ENCODE peak calls at places on chromosomes 4 and X, in eight cellular contexts. A is H1, F is transverse colon, D is K562, S is sigmoid colon, U is stomach, T is SK-N-SH, C is esophagus muscularis mucosa. K is an unnamed sample.

GRCh38 chrX:45602151-45602550 is 401.5 kb upstream of the DIPK2B start:
- DNase-seq in A (no peak), D (no peak), F (no peak), S (no peak), T (no peak), U (no peak), C (no peak), K (no peak)

GRCh38 chr4:2085496-2085901 is 26.4 kb downstream of the NAT8L start:
- DNase-seq in T (no peak), A (no peak), C (no peak), D (no peak), U (peak; percentile 59), F (peak; percentile 2), S (peak; percentile 54), K (peak; percentile 30)

GRCh38 chrX:68332156-68332823 is 101.0 kb downstream of the OPHN1 start:
- DNase-seq in T (no peak), A (no peak), F (no peak), C (no peak), S (no peak), U (no peak), D (no peak), K (no peak)

GRCh38 chr4:88991746-88992145 is 65.2 kb downstream of the FAM13A start:
- DNase-seq in U (no peak), S (no peak), F (no peak), D (no peak), C (no peak), T (no peak), A (no peak), K (no peak)

GRCh38 chrX:110051559-110051958 is 48.6 kb downstream of the TMEM164 start:
- DNase-seq in A (no peak), U (no peak), C (no peak), D (no peak), T (no peak), S (no peak), F (no peak), K (no peak)

GRCh38 chrX:38807873-38808272 is 6.6 kb downstream of the MID1IP1 start:
- DNase-seq in A (no peak), D (no peak), F (no peak), C (no peak), T (no peak), S (no peak), U (no peak), K (no peak)

GRCh38 chr4:84496356-84497219 is 2.5 kb downstream of the NKX6-1 start:
- DNase-seq in F (no peak), D (no peak), T (peak; percentile 42), A (no peak), S (no peak), C (no peak), U (no peak), K (no peak)

GRCh38 chr4:157444014-157444413 is 223.5 kb downstream of the GRIA2 start:
- DNase-seq in A (no peak), D (no peak), C (no peak), T (no peak), S (no peak), U (no peak), F (no peak), K (no peak)

GRCh38 chrX:92247076-92247475 is 467.9 kb downstream of the PCDH11X start:
- DNase-seq in S (no peak), F (no peak), C (no peak), D (no peak), T (no peak), U (no peak), A (no peak), K (no peak)

GRCh38 chr4:37892641-37893040 is 1.8 kb downstream of the TBC1D1 start:
- DNase-seq in C (no peak), A (no peak), U (no peak), D (no peak), F (peak; percentile 38), S (no peak), T (no peak), K (no peak)

GRCh38 chr4:156193800-156194199 is 240.1 kb upstream of the CTSO start:
- DNase-seq in D (no peak), A (no peak), C (no peak), T (no peak), S (peak; percentile 79), F (peak; percentile 18), U (no peak), K (no peak)

GRCh38 chr4:109969909-109970308 is 57.2 kb downstream of the EGF start:
- DNase-seq in C (no peak), A (no peak), U (no peak), D (no peak), S (no peak), T (no peak), F (no peak), K (no peak)

GRCh38 chrX:110678591-110678990 is 117.0 kb downstream of the CHRDL1 start:
- DNase-seq in T (no peak), D (no peak), A (no peak), S (no peak), F (no peak), C (no peak), U (no peak), K (no peak)

GRCh38 chr4:6956434-6957147 is 47.0 kb downstream of the TBC1D14 start:
- DNase-seq in A (no peak), S (no peak), F (no peak), T (no peak), U (peak; percentile 29), D (no peak), C (no peak), K (peak; percentile 55)

GRCh38 chrX:130024127-130024526 is 41.7 kb downstream of the BCORL1 start:
- DNase-seq in F (peak; percentile 84), U (peak; percentile 75), D (peak; percentile 91), C (peak; percentile 92), S (peak; percentile 86), A (peak; percentile 56), T (peak; percentile 44), K (peak; percentile 86)

GRCh38 chr4:124484940-124485339 is 227.6 kb downstream of the ANKRD50 start:
- DNase-seq in U (no peak), A (no peak), T (no peak), C (no peak), F (no peak), S (no peak), D (no peak), K (no peak)

GRCh38 chr4:100289530-100289888 is 99.2 kb upstream of the DDIT4L start:
- DNase-seq in U (no peak), A (no peak), T (no peak), F (no peak), S (no peak), D (no peak), C (no peak), K (no peak)

GRCh38 chr4:71941001-71941400 is 90.8 kb upstream of the NPFFR2 start:
- DNase-seq in F (peak; percentile 8), U (peak; percentile 32), C (no peak), T (peak; percentile 17), S (no peak), D (peak; percentile 13), A (peak; percentile 7), K (no peak)

GRCh38 chr4:104942990-104943758 is 203.5 kb upstream of the TET2 start:
- DNase-seq in F (no peak), S (no peak), A (no peak), U (no peak), T (no peak), C (no peak), D (no peak), K (no peak)

GRCh38 chrX:18874560-18875255 is 109.2 kb downstream of the PHKA2 start:
- DNase-seq in C (no peak), U (no peak), D (no peak), S (no peak), F (no peak), A (no peak), T (no peak), K (no peak)

GRCh38 chrX:1294301-1295067 is 25.9 kb downstream of the CSF2RA start:
- DNase-seq in D (no peak), C (no peak), A (no peak), F (no peak), U (no peak), T (no peak), S (no peak), K (no peak)

DNA sequence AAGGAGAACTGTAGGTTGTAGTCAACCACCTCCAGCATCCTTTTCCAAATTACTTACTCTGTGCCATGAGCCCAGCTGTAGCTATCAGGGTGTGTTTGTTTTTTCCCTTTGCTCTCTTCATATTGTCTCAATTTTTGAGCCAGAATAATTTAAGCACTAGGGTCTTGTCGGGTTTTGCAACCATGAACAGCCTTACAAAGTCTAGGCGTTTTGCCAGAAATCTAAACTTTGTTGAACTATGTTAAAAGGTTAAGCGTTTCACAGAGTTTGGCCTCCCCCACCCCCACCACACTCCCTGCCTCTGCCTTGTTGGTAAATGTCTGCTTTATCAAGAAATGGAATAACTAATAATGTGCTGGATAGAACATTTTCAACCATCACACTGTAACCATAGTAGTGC is 190.6 kb upstream of the TTC29 start:
- DNase-seq in U (no peak), S (no peak), A (no peak), D (no peak), F (no peak), C (no peak), T (no peak), K (no peak)
- TF ChIP-seq EP300 in U (no peak), S (no peak), A (no peak), D (no peak), F (no peak), C (no peak), T (no peak), K (no peak)

GRCh38 chr4:35725131-35725530 is 519.2 kb downstream of the ARAP2 start:
- DNase-seq in T (peak; percentile 2), U (no peak), D (no peak), A (peak; percentile 1), C (no peak), S (no peak), F (no peak), K (no peak)
- TF ChIP-seq CTCF in T (peak; percentile 35), U (no peak), D (no peak), A (peak; percentile 30), C (no peak), S (no peak), F (no peak), K (no peak)

DNA sequence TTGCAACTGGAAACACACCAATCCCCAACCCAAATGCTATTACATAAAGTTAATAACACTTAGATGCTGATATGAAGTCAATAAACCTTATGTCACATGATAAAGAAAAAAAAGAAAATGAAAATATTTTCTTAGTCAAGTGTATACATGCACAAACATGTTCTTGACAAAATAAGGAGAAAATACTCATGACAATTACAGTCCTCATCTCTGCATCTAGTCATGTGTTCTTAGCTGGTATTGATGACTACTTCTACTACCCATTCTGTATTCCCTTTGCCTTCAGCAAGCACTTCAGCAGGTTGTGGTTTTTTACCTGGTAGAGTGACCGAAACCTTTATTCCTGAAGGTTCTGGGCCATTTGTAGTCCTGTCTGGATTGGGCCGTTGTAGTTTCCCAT is 24.9 kb downstream of the CXCL8 start:
- DNase-seq in D (no peak), U (no peak), T (no peak), S (no peak), F (no peak), A (no peak), C (no peak), K (no peak)
- TF ChIP-seq POLR2AphosphoS5 in D (no peak), U (no peak), T (no peak), S (no peak), F (no peak), A (no peak), C (no peak), K (no peak)

GRCh38 chr4:13816472-13816871 is 188.9 kb upstream of the BOD1L1 start:
- DNase-seq in U (no peak), F (no peak), A (no peak), S (no peak), T (no peak), D (no peak), C (no peak), K (no peak)

GRCh38 chr4:13815231-13815630 is 187.7 kb upstream of the BOD1L1 start:
- DNase-seq in S (no peak), U (no peak), F (no peak), A (no peak), D (no peak), T (no peak), C (peak; percentile 83), K (no peak)
- TF ChIP-seq EP300 in S (no peak), U (no peak), F (no peak), A (no peak), D (no peak), T (no peak), C (no peak), K (no peak)

K was measured in suprapubic skin.